ENCODE peak calls at places on chromosome 16, in four cellular contexts. One of them, this sample, is unnamed.

GRCh38 chr16:5010576-5011329 is 23.0 kb downstream of the NAGPA start:
- DNase-seq in GM23248: no peak
- DNase-seq in tibial nerve: no peak
- DNase-seq in brain microvascular endothelial cell: no peak
- DNase-seq in this sample: peak; percentile 68

GRCh38 chr16:77876776-77877175 is 88.4 kb downstream of the VAT1L start:
- DNase-seq in GM23248: no peak
- DNase-seq in tibial nerve: no peak
- DNase-seq in brain microvascular endothelial cell: no peak
- DNase-seq in this sample: no peak

GRCh38 chr16:24255446-24256352 is at the start of gene CACNG3:
- DNase-seq in GM23248: peak; percentile 65
- DNase-seq in tibial nerve: no peak
- DNase-seq in brain microvascular endothelial cell: peak; percentile 11
- DNase-seq in this sample: peak; percentile 46

GRCh38 chr16:15770512-15770911 is 86.3 kb downstream of the MYH11 start:
- DNase-seq in GM23248: peak; percentile 67
- DNase-seq in tibial nerve: no peak
- DNase-seq in brain microvascular endothelial cell: peak; percentile 64
- DNase-seq in this sample: peak; percentile 79

GRCh38 chr16:59148312-59148711 is 414.2 kb upstream of the GOT2 start:
- DNase-seq in GM23248: no peak
- DNase-seq in tibial nerve: no peak
- DNase-seq in brain microvascular endothelial cell: peak; percentile 2
- DNase-seq in this sample: no peak

GRCh38 chr16:80346160-80346632 is 194.6 kb upstream of the DYNLRB2 start:
- DNase-seq in GM23248: peak; percentile 52
- DNase-seq in tibial nerve: no peak
- DNase-seq in brain microvascular endothelial cell: peak; percentile 5
- DNase-seq in this sample: peak; percentile 83

GRCh38 chr16:2973081-2973480 is 3.9 kb downstream of the PAQR4 start:
- DNase-seq in GM23248: no peak
- DNase-seq in tibial nerve: no peak
- DNase-seq in brain microvascular endothelial cell: no peak
- DNase-seq in this sample: no peak

GRCh38 chr16:57802635-57803412 is 533 bp upstream of the KIFC3 start:
- DNase-seq in GM23248: no peak
- DNase-seq in tibial nerve: no peak
- DNase-seq in brain microvascular endothelial cell: no peak
- DNase-seq in this sample: no peak

GRCh38 chr16:3118204-3118790 is 5.9 kb downstream of the ZNF205 start:
- DNase-seq in GM23248: no peak
- DNase-seq in tibial nerve: no peak
- DNase-seq in brain microvascular endothelial cell: no peak
- DNase-seq in this sample: peak; percentile 72

GRCh38 chr16:75801307-75801706 is 75.0 kb upstream of the CPHXL start:
- DNase-seq in GM23248: peak; percentile 19
- DNase-seq in tibial nerve: no peak
- DNase-seq in brain microvascular endothelial cell: no peak
- DNase-seq in this sample: peak; percentile 35

GRCh38 chr16:1152651-1153259 is at the start of gene CACNA1H:
- DNase-seq in GM23248: peak; percentile 30
- DNase-seq in tibial nerve: no peak
- DNase-seq in brain microvascular endothelial cell: no peak
- DNase-seq in this sample: peak; percentile 93

GRCh38 chr16:1152123-1152638 is 725 bp upstream of the CACNA1H start:
- DNase-seq in GM23248: peak; percentile 24
- DNase-seq in tibial nerve: no peak
- DNase-seq in brain microvascular endothelial cell: no peak
- DNase-seq in this sample: no peak

GRCh38 chr16:1150511-1150982 is 2.4 kb upstream of the CACNA1H start:
- DNase-seq in GM23248: peak; percentile 59
- DNase-seq in tibial nerve: no peak
- DNase-seq in brain microvascular endothelial cell: peak; percentile 54
- DNase-seq in this sample: peak; percentile 93

GRCh38 chr16:1153480-1154160 is 714 bp downstream of the CACNA1H start:
- DNase-seq in GM23248: no peak
- DNase-seq in tibial nerve: no peak
- DNase-seq in brain microvascular endothelial cell: no peak
- DNase-seq in this sample: no peak

GRCh38 chr16:1151424-1152122 is 1.3 kb upstream of the CACNA1H start:
- DNase-seq in GM23248: no peak
- DNase-seq in tibial nerve: no peak
- DNase-seq in brain microvascular endothelial cell: no peak
- DNase-seq in this sample: peak; percentile 92
- H3K27me3 ChIP-seq in GM23248: peaks cover 12% of the 10 kb centered on the region
- H3K27me3 ChIP-seq in tibial nerve: no peaks in the 10 kb centered on the region
- H3K27me3 ChIP-seq in brain microvascular endothelial cell: no peaks in the 10 kb centered on the region
- H3K27me3 ChIP-seq in this sample: peaks cover 32% of the 10 kb centered on the region

GRCh38 chr16:86071611-86072240 is 172.8 kb downstream of the IRF8 start:
- DNase-seq in GM23248: no peak
- DNase-seq in tibial nerve: no peak
- DNase-seq in brain microvascular endothelial cell: no peak
- DNase-seq in this sample: peak; percentile 62

GRCh38 chr16:86073763-86074493 is 175.0 kb downstream of the IRF8 start:
- DNase-seq in GM23248: no peak
- DNase-seq in tibial nerve: no peak
- DNase-seq in brain microvascular endothelial cell: no peak
- DNase-seq in this sample: peak; percentile 71

GRCh38 chr16:86073103-86073625 is 174.2 kb downstream of the IRF8 start:
- DNase-seq in GM23248: no peak
- DNase-seq in tibial nerve: no peak
- DNase-seq in brain microvascular endothelial cell: no peak
- DNase-seq in this sample: peak; percentile 29

GRCh38 chr16:86070971-86071370 is 172.0 kb downstream of the IRF8 start:
- DNase-seq in GM23248: no peak
- DNase-seq in tibial nerve: no peak
- DNase-seq in brain microvascular endothelial cell: no peak
- DNase-seq in this sample: peak; percentile 25

DNA sequence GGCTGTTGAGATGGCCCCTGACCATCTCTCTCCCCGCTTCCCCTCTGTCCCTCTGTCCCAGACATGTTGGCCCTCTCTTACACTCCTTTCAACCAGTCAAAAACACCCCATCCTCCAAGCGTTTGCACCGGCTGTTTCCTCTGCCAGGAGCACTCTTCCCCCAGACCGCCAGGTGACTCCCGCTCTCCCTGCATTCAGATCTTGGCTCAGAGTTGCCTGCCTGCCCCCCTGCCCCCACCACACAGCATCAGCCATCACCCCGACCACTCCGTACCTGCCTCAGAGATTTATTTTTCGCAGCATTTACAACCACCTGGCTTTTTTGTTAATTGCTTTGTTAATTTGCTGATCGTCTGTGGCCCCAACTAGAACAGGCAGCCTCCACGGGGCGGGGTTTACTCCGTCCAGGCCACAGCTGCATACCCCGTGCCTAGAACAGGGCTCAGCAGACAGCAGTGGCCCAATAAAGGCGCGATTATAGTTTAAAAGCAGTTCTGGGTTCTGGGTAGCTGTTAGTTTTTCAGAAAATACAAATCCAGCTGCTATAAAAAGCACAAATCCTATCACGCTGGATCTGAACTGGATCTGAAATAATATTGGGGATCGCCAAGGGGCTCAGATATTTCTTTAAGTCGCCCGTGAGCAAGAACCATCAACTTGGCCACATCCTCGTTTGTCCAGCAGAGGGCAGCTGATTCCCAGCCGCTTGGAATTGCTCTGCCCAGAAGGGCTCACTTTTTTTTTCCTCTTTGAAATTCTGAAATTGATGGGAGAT is 173.6 kb downstream of the IRF8 start:
- DNase-seq in GM23248: peak; percentile 79
- DNase-seq in tibial nerve: peak; percentile 52
- DNase-seq in brain microvascular endothelial cell: peak; percentile 65
- DNase-seq in this sample: peak; percentile 94
- H3K27me3 ChIP-seq in GM23248: peaks cover 26% of the 10 kb centered on the region
- H3K27me3 ChIP-seq in tibial nerve: no peaks in the 10 kb centered on the region
- H3K27me3 ChIP-seq in brain microvascular endothelial cell: no peaks in the 10 kb centered on the region
- H3K27me3 ChIP-seq in this sample: peaks cover 10% of the 10 kb centered on the region

GRCh38 chr16:85984947-85985451 is 86.0 kb downstream of the IRF8 start:
- DNase-seq in GM23248: no peak
- DNase-seq in tibial nerve: no peak
- DNase-seq in brain microvascular endothelial cell: no peak
- DNase-seq in this sample: peak; percentile 37

GRCh38 chr16:85984211-85984880 is 85.4 kb downstream of the IRF8 start:
- DNase-seq in GM23248: no peak
- DNase-seq in tibial nerve: no peak
- DNase-seq in brain microvascular endothelial cell: no peak
- DNase-seq in this sample: peak; percentile 58

GRCh38 chr16:85982563-85982939 is 83.6 kb downstream of the IRF8 start:
- DNase-seq in GM23248: no peak
- DNase-seq in tibial nerve: no peak
- DNase-seq in brain microvascular endothelial cell: no peak
- DNase-seq in this sample: peak; percentile 53

GRCh38 chr16:85983064-85983463 is 84.1 kb downstream of the IRF8 start:
- DNase-seq in GM23248: no peak
- DNase-seq in tibial nerve: no peak
- DNase-seq in brain microvascular endothelial cell: no peak
- DNase-seq in this sample: no peak

GRCh38 chr16:85983606-85984005 is 84.6 kb downstream of the IRF8 start:
- DNase-seq in GM23248: no peak
- DNase-seq in tibial nerve: no peak
- DNase-seq in brain microvascular endothelial cell: no peak
- DNase-seq in this sample: peak; percentile 66
- H3K27me3 ChIP-seq in GM23248: peaks cover 89% of the 10 kb centered on the region
- H3K27me3 ChIP-seq in tibial nerve: no peaks in the 10 kb centered on the region
- H3K27me3 ChIP-seq in brain microvascular endothelial cell: peaks cover 61% of the 10 kb centered on the region
- H3K27me3 ChIP-seq in this sample: peaks cover 15% of the 10 kb centered on the region

GRCh38 chr16:7524419-7524818 is 191.8 kb downstream of the RBFOX1 start:
- DNase-seq in GM23248: no peak
- DNase-seq in tibial nerve: no peak
- DNase-seq in brain microvascular endothelial cell: no peak
- DNase-seq in this sample: no peak
- H3K27me3 ChIP-seq in GM23248: no peaks in the 10 kb centered on the region
- H3K27me3 ChIP-seq in tibial nerve: no peaks in the 10 kb centered on the region
- H3K27me3 ChIP-seq in brain microvascular endothelial cell: no peaks in the 10 kb centered on the region
- H3K27me3 ChIP-seq in this sample: no peaks in the 10 kb centered on the region

GRCh38 chr16:81778231-81778630 is 860 bp upstream of the PLCG2 start:
- DNase-seq in GM23248: no peak
- DNase-seq in tibial nerve: no peak
- DNase-seq in brain microvascular endothelial cell: no peak
- DNase-seq in this sample: peak; percentile 65

GRCh38 chr16:81780350-81780749 is 1.3 kb downstream of the PLCG2 start:
- DNase-seq in GM23248: no peak
- DNase-seq in tibial nerve: no peak
- DNase-seq in brain microvascular endothelial cell: no peak
- DNase-seq in this sample: peak; percentile 43

GRCh38 chr16:81775570-81775969 is 3.5 kb upstream of the PLCG2 start:
- DNase-seq in GM23248: no peak
- DNase-seq in tibial nerve: no peak
- DNase-seq in brain microvascular endothelial cell: no peak
- DNase-seq in this sample: no peak

GRCh38 chr16:81778861-81779539 is at the start of gene PLCG2:
- DNase-seq in GM23248: peak; percentile 61
- DNase-seq in tibial nerve: peak; percentile 22
- DNase-seq in brain microvascular endothelial cell: peak; percentile 19
- DNase-seq in this sample: peak; percentile 91

DNA sequence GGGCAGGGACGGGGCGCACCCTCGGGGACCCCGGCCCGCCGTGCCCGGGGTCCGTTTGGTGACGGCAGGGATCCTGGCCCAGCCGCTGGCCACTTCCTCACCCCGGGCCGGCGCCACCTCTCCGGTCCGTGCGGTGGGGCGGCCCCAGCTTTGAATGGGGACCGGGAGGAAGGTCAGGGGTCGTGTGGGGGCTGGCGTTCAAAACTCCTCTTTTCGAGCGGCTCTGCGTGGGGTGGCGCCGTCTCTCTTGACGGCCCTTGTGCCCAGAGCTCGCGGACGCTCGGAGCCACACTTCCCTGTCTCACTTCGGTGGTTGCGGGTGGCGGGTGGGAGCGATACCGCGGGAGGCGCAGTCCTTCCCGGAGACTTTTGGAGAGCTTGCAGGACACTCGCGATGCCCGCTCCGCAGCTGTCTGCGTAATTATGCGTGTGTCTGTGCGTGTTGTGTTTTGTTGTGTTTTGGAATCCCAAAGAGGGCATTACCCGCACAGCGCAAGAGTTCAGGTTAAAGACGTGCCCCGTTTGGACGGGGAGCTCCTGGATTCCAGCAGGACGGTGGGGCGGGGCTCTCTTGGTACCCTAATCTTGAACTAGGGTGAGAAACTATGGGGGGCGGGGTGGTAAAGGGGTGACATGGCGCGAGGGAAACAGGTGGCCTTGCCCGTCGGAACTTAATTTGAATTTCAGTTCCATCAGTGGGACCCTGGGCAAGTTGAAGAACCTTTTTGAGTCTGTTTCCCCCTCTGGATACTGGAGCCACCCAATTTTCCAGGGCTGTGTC is 639 bp downstream of the PLCG2 start:
- DNase-seq in GM23248: peak; percentile 16
- DNase-seq in tibial nerve: no peak
- DNase-seq in brain microvascular endothelial cell: no peak
- DNase-seq in this sample: peak; percentile 26
- H3K27me3 ChIP-seq in GM23248: peaks cover 47% of the 10 kb centered on the region
- H3K27me3 ChIP-seq in tibial nerve: no peaks in the 10 kb centered on the region
- H3K27me3 ChIP-seq in brain microvascular endothelial cell: peaks cover 20% of the 10 kb centered on the region
- H3K27me3 ChIP-seq in this sample: peaks cover 35% of the 10 kb centered on the region

GRCh38 chr16:86494039-86494564 is 16.2 kb upstream of the FOXF1 start:
- DNase-seq in GM23248: no peak
- DNase-seq in tibial nerve: no peak
- DNase-seq in brain microvascular endothelial cell: no peak
- DNase-seq in this sample: peak; percentile 86

GRCh38 chr16:86492961-86493639 is 17.2 kb upstream of the FOXF1 start:
- DNase-seq in GM23248: no peak
- DNase-seq in tibial nerve: no peak
- DNase-seq in brain microvascular endothelial cell: no peak
- DNase-seq in this sample: peak; percentile 54

GRCh38 chr16:86490859-86491642 is 19.3 kb upstream of the FOXF1 start:
- DNase-seq in GM23248: peak; percentile 60
- DNase-seq in tibial nerve: no peak
- DNase-seq in brain microvascular endothelial cell: no peak
- DNase-seq in this sample: peak; percentile 51

GRCh38 chr16:86491643-86492030 is 18.7 kb upstream of the FOXF1 start:
- DNase-seq in GM23248: no peak
- DNase-seq in tibial nerve: no peak
- DNase-seq in brain microvascular endothelial cell: no peak
- DNase-seq in this sample: peak; percentile 65

DNA sequence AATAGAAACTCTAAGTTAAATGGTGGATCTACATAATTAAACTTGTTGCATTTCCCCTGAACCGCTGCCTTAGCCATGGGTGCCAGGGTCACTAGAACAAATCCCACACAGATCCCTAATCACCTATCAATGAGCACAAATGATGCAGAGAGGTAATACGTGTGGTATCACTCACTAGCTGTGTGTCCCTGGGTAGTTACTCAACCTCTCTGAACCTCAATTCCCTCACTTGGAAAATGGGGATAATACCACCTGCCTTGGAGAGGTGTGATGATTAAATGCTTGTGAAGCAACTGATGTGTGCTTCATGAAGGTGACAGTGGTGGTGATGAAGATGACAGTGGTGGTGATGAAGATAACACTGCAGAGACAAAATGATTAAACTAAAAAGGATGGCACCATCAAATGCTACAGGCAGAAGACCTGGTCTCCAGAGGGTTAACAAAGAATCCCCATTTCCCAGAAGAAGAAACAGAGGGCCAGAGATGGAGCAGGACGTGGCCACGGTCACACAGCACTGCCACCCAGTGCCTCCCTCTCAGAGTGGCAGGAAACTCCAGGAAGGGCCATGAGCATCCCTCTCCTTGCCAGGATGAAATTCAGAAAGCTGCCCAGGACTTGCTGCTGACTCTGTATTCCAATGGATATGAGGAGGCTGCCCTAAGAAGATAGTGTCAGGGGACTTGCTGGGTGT is 17.9 kb upstream of the FOXF1 start:
- DNase-seq in GM23248: no peak
- DNase-seq in tibial nerve: no peak
- DNase-seq in brain microvascular endothelial cell: no peak
- DNase-seq in this sample: peak; percentile 73
- H3K27me3 ChIP-seq in GM23248: peaks cover 100% of the 10 kb centered on the region
- H3K27me3 ChIP-seq in tibial nerve: no peaks in the 10 kb centered on the region
- H3K27me3 ChIP-seq in brain microvascular endothelial cell: peaks cover 96% of the 10 kb centered on the region
- H3K27me3 ChIP-seq in this sample: peaks cover 95% of the 10 kb centered on the region